ENCODE peak calls at places on chromosomes 3 and 15, in eight cellular contexts. One of them, this sample, is unnamed.

GRCh38 chr3:39361252-39361927 is 21.8 kb upstream of the SLC25A38 start:
- DNase-seq in transverse colon: no peak
- DNase-seq in heart left ventricle: no peak
- DNase-seq in HCT116: no peak
- DNase-seq in GM12891: no peak
- DNase-seq in adrenal gland: no peak
- DNase-seq in HepG2: no peak
- DNase-seq in lower leg skin: no peak
- DNase-seq in this sample: no peak

GRCh38 chr3:48519244-48519643 is 15.3 kb upstream of the SHISA5 start:
- DNase-seq in HepG2: no peak
- DNase-seq in adrenal gland: no peak
- DNase-seq in lower leg skin: no peak
- DNase-seq in GM12891: no peak
- DNase-seq in transverse colon: no peak
- DNase-seq in heart left ventricle: no peak
- DNase-seq in HCT116: no peak
- DNase-seq in this sample: no peak

GRCh38 chr3:184230603-184231528 is 1.5 kb downstream of the VWA5B2 start:
- DNase-seq in heart left ventricle: no peak
- DNase-seq in lower leg skin: no peak
- DNase-seq in GM12891: no peak
- DNase-seq in HepG2: no peak
- DNase-seq in HCT116: no peak
- DNase-seq in transverse colon: peak; percentile 33
- DNase-seq in adrenal gland: peak; percentile 79
- DNase-seq in this sample: no peak

GRCh38 chr15:87419341-87419740 is 837.2 kb downstream of the NTRK3 start:
- DNase-seq in transverse colon: no peak
- DNase-seq in GM12891: no peak
- DNase-seq in HepG2: no peak
- DNase-seq in lower leg skin: no peak
- DNase-seq in HCT116: no peak
- DNase-seq in heart left ventricle: no peak
- DNase-seq in adrenal gland: no peak
- DNase-seq in this sample: no peak

GRCh38 chr3:23981136-23981535 is 36.0 kb downstream of the NR1D2 start:
- DNase-seq in lower leg skin: no peak
- DNase-seq in heart left ventricle: peak; percentile 43
- DNase-seq in GM12891: no peak
- DNase-seq in HCT116: no peak
- DNase-seq in HepG2: no peak
- DNase-seq in transverse colon: no peak
- DNase-seq in adrenal gland: no peak
- DNase-seq in this sample: no peak

GRCh38 chr15:51622269-51623180 is at the start of gene DMXL2:
- DNase-seq in HCT116: peak; percentile 65
- DNase-seq in lower leg skin: peak; percentile 41
- DNase-seq in adrenal gland: peak; percentile 92
- DNase-seq in HepG2: peak; percentile 67
- DNase-seq in GM12891: peak; percentile 60
- DNase-seq in transverse colon: peak; percentile 82
- DNase-seq in heart left ventricle: peak; percentile 86
- DNase-seq in this sample: peak; percentile 47

GRCh38 chr3:59192473-59192872 is 142.6 kb upstream of the CFAP20DC start:
- DNase-seq in GM12891: no peak
- DNase-seq in HCT116: no peak
- DNase-seq in transverse colon: no peak
- DNase-seq in heart left ventricle: no peak
- DNase-seq in lower leg skin: no peak
- DNase-seq in HepG2: no peak
- DNase-seq in adrenal gland: no peak
- DNase-seq in this sample: no peak

GRCh38 chr3:131007782-131008181 is 18.8 kb downstream of the ASTE1 start:
- DNase-seq in HepG2: no peak
- DNase-seq in lower leg skin: no peak
- DNase-seq in transverse colon: no peak
- DNase-seq in GM12891: no peak
- DNase-seq in adrenal gland: no peak
- DNase-seq in HCT116: no peak
- DNase-seq in heart left ventricle: no peak
- DNase-seq in this sample: no peak

GRCh38 chr3:106397004-106397403 is 528.2 kb upstream of the CBLB start:
- DNase-seq in adrenal gland: no peak
- DNase-seq in lower leg skin: no peak
- DNase-seq in HCT116: no peak
- DNase-seq in HepG2: no peak
- DNase-seq in GM12891: no peak
- DNase-seq in transverse colon: no peak
- DNase-seq in heart left ventricle: no peak
- DNase-seq in this sample: no peak

GRCh38 chr3:9932843-9933560 is 632 bp upstream of the CRELD1 start:
- DNase-seq in HepG2: peak; percentile 70
- DNase-seq in heart left ventricle: peak; percentile 85
- DNase-seq in GM12891: peak; percentile 81
- DNase-seq in HCT116: peak; percentile 43
- DNase-seq in transverse colon: peak; percentile 89
- DNase-seq in adrenal gland: peak; percentile 92
- DNase-seq in lower leg skin: peak; percentile 69
- DNase-seq in this sample: peak; percentile 55
- TF ChIP-seq POLR2A in HepG2: no peak
- TF ChIP-seq POLR2A in heart left ventricle: no peak
- TF ChIP-seq POLR2A in GM12891: no peak
- TF ChIP-seq POLR2A in HCT116: no peak
- TF ChIP-seq POLR2A in transverse colon: no peak
- TF ChIP-seq POLR2A in adrenal gland: no peak
- TF ChIP-seq POLR2A in lower leg skin: no peak
- TF ChIP-seq POLR2A in this sample: no peak

GRCh38 chr15:29294732-29295131 is 25.1 kb upstream of the NSMCE3 start:
- DNase-seq in GM12891: no peak
- DNase-seq in HepG2: no peak
- DNase-seq in heart left ventricle: no peak
- DNase-seq in lower leg skin: no peak
- DNase-seq in transverse colon: no peak
- DNase-seq in adrenal gland: no peak
- DNase-seq in HCT116: no peak
- DNase-seq in this sample: no peak
- TF ChIP-seq POLR2A in GM12891: no peak
- TF ChIP-seq POLR2A in HepG2: no peak
- TF ChIP-seq POLR2A in heart left ventricle: no peak
- TF ChIP-seq POLR2A in lower leg skin: no peak
- TF ChIP-seq POLR2A in transverse colon: no peak
- TF ChIP-seq POLR2A in adrenal gland: no peak
- TF ChIP-seq POLR2A in HCT116: no peak
- TF ChIP-seq POLR2A in this sample: no peak

GRCh38 chr3:113211370-113212154 is at the start of gene BOC:
- DNase-seq in HCT116: no peak
- DNase-seq in transverse colon: no peak
- DNase-seq in GM12891: peak; percentile 49
- DNase-seq in adrenal gland: no peak
- DNase-seq in lower leg skin: no peak
- DNase-seq in HepG2: no peak
- DNase-seq in heart left ventricle: peak; percentile 46
- DNase-seq in this sample: no peak
- TF ChIP-seq POLR2A in HCT116: no peak
- TF ChIP-seq POLR2A in transverse colon: no peak
- TF ChIP-seq POLR2A in GM12891: no peak
- TF ChIP-seq POLR2A in adrenal gland: no peak
- TF ChIP-seq POLR2A in lower leg skin: no peak
- TF ChIP-seq POLR2A in HepG2: no peak
- TF ChIP-seq POLR2A in heart left ventricle: no peak
- TF ChIP-seq POLR2A in this sample: no peak

DNA sequence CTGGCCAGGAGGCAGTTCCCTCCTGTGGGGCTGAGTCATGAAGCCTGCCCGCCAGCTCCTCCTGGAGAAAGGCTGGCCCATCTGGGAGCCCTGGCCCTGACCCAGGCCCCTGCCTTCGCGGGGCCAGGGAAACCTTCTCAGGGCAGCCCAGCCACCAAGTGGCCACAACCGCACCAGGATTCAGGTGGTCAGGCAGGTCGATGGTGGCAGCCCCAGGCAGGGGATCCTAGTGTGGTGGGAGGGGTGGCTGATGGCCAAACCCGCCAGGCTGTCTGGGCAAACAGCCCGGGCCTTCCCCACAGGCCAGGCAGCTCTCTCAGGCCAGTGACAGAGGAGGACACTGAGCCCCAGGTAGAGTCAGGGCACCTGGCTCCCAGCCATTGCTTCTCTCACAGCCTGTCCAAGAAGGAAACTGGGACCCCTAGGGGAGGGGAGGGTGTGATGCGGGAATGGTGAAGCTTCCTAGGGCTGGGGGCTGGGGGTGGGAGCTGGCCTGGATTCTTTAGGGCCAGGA is 1.2 kb downstream of the TWF2 start:
- DNase-seq in lower leg skin: peak; percentile 79
- DNase-seq in HCT116: peak; percentile 51
- DNase-seq in heart left ventricle: peak; percentile 78
- DNase-seq in GM12891: no peak
- DNase-seq in HepG2: no peak
- DNase-seq in transverse colon: peak; percentile 76
- DNase-seq in adrenal gland: peak; percentile 94
- DNase-seq in this sample: peak; percentile 95
- TF ChIP-seq POLR2A in lower leg skin: no peak
- TF ChIP-seq POLR2A in HCT116: no peak
- TF ChIP-seq POLR2A in heart left ventricle: no peak
- TF ChIP-seq POLR2A in GM12891: no peak
- TF ChIP-seq POLR2A in HepG2: no peak
- TF ChIP-seq POLR2A in transverse colon: no peak
- TF ChIP-seq POLR2A in adrenal gland: no peak
- TF ChIP-seq POLR2A in this sample: no peak

GRCh38 chr15:101277038-101277822 is at the start of gene SELENOS:
- DNase-seq in HepG2: peak; percentile 77
- DNase-seq in transverse colon: peak; percentile 96
- DNase-seq in GM12891: peak; percentile 86
- DNase-seq in heart left ventricle: peak; percentile 94
- DNase-seq in HCT116: peak; percentile 65
- DNase-seq in lower leg skin: peak; percentile 88
- DNase-seq in adrenal gland: peak; percentile 95
- DNase-seq in this sample: peak; percentile 88
- TF ChIP-seq POLR2A in HepG2: peak; percentile 63
- TF ChIP-seq POLR2A in transverse colon: peak; percentile 90
- TF ChIP-seq POLR2A in GM12891: no peak
- TF ChIP-seq POLR2A in heart left ventricle: peak; percentile 96
- TF ChIP-seq POLR2A in HCT116: peak; percentile 34
- TF ChIP-seq POLR2A in lower leg skin: peak; percentile 48
- TF ChIP-seq POLR2A in adrenal gland: peak; percentile 95
- TF ChIP-seq POLR2A in this sample: peak; percentile 100

DNA sequence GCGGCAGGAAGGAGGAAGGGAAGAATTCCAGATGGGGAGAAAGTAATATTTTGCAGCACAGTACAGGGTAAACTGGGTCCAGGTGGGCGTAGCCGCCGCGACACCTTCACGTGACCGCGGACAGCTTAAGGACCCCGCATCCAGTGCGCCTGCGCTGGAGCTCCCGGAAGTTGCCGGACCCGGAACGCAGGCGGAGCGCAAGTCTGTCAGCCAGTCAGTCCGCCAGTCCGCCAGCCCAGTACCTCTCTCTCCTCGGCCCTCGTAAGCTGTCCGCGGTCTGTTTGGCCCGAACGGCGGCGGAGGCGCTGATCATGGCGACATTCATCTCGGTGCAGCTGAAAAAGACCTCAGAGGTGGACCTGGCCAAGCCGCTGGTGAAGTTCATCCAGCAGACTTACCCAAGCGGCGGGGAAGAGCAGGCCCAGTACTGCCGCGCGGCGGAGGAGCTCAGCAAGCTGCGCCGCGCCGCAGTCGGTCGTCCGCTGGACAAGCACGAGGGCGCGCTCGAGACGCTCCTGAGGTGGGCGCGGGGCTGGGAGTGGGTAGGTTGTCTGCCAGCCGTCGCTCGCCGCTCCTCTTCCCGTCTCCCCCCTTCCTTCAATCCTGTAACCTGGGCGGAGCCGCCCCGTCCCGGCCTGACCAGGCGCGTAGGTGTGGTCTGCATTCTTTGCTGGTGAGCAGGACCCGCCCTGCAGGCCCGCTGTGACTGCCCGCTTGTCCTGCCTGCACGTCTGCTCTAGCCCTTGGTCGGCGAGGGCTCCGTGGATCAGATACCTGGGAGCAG is at the start of gene PDCD6IP:
- DNase-seq in HCT116: peak; percentile 87
- DNase-seq in transverse colon: peak; percentile 95
- DNase-seq in heart left ventricle: peak; percentile 93
- DNase-seq in HepG2: peak; percentile 89
- DNase-seq in adrenal gland: peak; percentile 96
- DNase-seq in GM12891: peak; percentile 77
- DNase-seq in lower leg skin: peak; percentile 90
- DNase-seq in this sample: peak; percentile 92
- TF ChIP-seq POLR2A in HCT116: peak; percentile 63
- TF ChIP-seq POLR2A in transverse colon: peak; percentile 99
- TF ChIP-seq POLR2A in heart left ventricle: peak; percentile 38
- TF ChIP-seq POLR2A in HepG2: peak; percentile 97
- TF ChIP-seq POLR2A in adrenal gland: peak; percentile 86
- TF ChIP-seq POLR2A in GM12891: peak; percentile 98
- TF ChIP-seq POLR2A in lower leg skin: peak; percentile 62
- TF ChIP-seq POLR2A in this sample: peak; percentile 93